ENCODE peak calls at places on chromosomes 12 and 14, in eight cellular contexts. Q, L, X, T, I, K, J and R are unnamed samples.

GRCh38 chr12:118488034-118488433 is 111.7 kb downstream of the SUDS3 start:
- DNase-seq in Q (no peak), L (no peak), X (no peak), T (no peak), I (no peak), K (no peak), J (no peak), R (no peak)

GRCh38 chr12:80778005-80778541 is 61.4 kb downstream of the MYF5 start:
- DNase-seq in Q (peak), L (peak), X (peak), T (no peak), I (no peak), K (peak), J (no peak), R (peak)

GRCh38 chr12:91178139-91178561 is 4.5 kb downstream of the DCN start:
- DNase-seq in Q (no peak), L (no peak), X (no peak), T (no peak), I (no peak), K (peak), J (peak), R (no peak)

GRCh38 chr12:44947163-44947562 is 71.0 kb upstream of the NELL2 start:
- DNase-seq in Q (no peak), L (no peak), X (no peak), T (no peak), I (no peak), K (no peak), J (no peak), R (no peak)

GRCh38 chr12:88298014-88298682 is 156.0 kb downstream of the TMTC3 start:
- DNase-seq in Q (peak), L (no peak), X (no peak), T (no peak), I (no peak), K (no peak), J (no peak), R (no peak)

GRCh38 chr12:26853303-26854027 is 20.5 kb upstream of the ITPR2 start:
- DNase-seq in Q (peak), L (peak), X (peak), T (no peak), I (peak), K (peak), J (peak), R (peak)

GRCh38 chr14:29321646-29322045 is 555.1 kb downstream of the FOXG1 start:
- DNase-seq in Q (no peak), L (no peak), X (no peak), T (no peak), I (no peak), K (no peak), J (no peak), R (no peak)

GRCh38 chr12:71587012-71587411 is 76.6 kb downstream of the ZFC3H1 start:
- DNase-seq in Q (no peak), L (no peak), X (no peak), T (no peak), I (no peak), K (no peak), J (no peak), R (no peak)

GRCh38 chr12:106913456-106913855 is 42.3 kb upstream of the TMEM263 start:
- DNase-seq in Q (no peak), L (no peak), X (no peak), T (no peak), I (no peak), K (no peak), J (no peak), R (no peak)

GRCh38 chr14:67485501-67486095 is 2.9 kb downstream of the TMEM229B start:
- DNase-seq in Q (no peak), L (no peak), X (no peak), T (no peak), I (no peak), K (no peak), J (no peak), R (no peak)

GRCh38 chr14:89248430-89249295 is 168.4 kb downstream of the FOXN3 start:
- DNase-seq in Q (peak), L (no peak), X (no peak), T (no peak), I (no peak), K (no peak), J (no peak), R (no peak)

GRCh38 chr14:24032727-24033418 is 18.9 kb upstream of the CARMIL3 start:
- DNase-seq in Q (no peak), L (no peak), X (peak), T (no peak), I (no peak), K (peak), J (no peak), R (no peak)

GRCh38 chr12:52191841-52192791 is at the start of gene KRT80:
- DNase-seq in Q (peak), L (peak), X (peak), T (no peak), I (peak), K (peak), J (peak), R (peak)

GRCh38 chr12:66398931-66399625 is 96.8 kb downstream of the HELB start:
- DNase-seq in Q (no peak), L (no peak), X (no peak), T (no peak), I (no peak), K (no peak), J (no peak), R (no peak)

GRCh38 chr14:61462566-61463195 is 141.3 kb downstream of the PRKCH start:
- DNase-seq in Q (peak), L (no peak), X (no peak), T (no peak), I (no peak), K (peak), J (no peak), R (no peak)

GRCh38 chr12:29691146-29691854 is 92.4 kb downstream of the TMTC1 start:
- DNase-seq in Q (no peak), L (no peak), X (no peak), T (no peak), I (no peak), K (no peak), J (no peak), R (no peak)

GRCh38 chr14:73796881-73797539 is 54.6 kb upstream of the PTGR2 start:
- DNase-seq in Q (no peak), L (no peak), X (no peak), T (no peak), I (no peak), K (no peak), J (no peak), R (no peak)

GRCh38 chr12:120583478-120584030 is 2.4 kb upstream of the POP5 start:
- DNase-seq in Q (peak), L (peak), X (peak), T (peak), I (peak), K (peak), J (peak), R (peak)

GRCh38 chr14:100096656-100097055 is 31.4 kb downstream of the EVL start:
- DNase-seq in Q (no peak), L (no peak), X (no peak), T (no peak), I (no peak), K (no peak), J (no peak), R (no peak)

GRCh38 chr14:19729359-19729758 is 14.0 kb upstream of the OR4Q3 start:
- DNase-seq in Q (no peak), L (no peak), X (no peak), T (no peak), I (no peak), K (no peak), J (no peak), R (no peak)

GRCh38 chr12:118189761-118190181 is 53.8 kb downstream of the PEBP1 start:
- DNase-seq in Q (peak), L (no peak), X (no peak), T (no peak), I (no peak), K (no peak), J (peak), R (peak)

GRCh38 chr12:132151145-132151765 is 7.0 kb downstream of the NOC4L start:
- DNase-seq in Q (no peak), L (peak), X (no peak), T (no peak), I (peak), K (no peak), J (no peak), R (no peak)

GRCh38 chr12:77072833-77073495 is 7.6 kb upstream of the E2F7 start:
- DNase-seq in Q (no peak), L (no peak), X (no peak), T (no peak), I (no peak), K (no peak), J (no peak), R (no peak)

GRCh38 chr12:26010293-26010821 is 51.9 kb downstream of the RASSF8 start:
- DNase-seq in Q (no peak), L (no peak), X (no peak), T (no peak), I (no peak), K (no peak), J (no peak), R (no peak)

GRCh38 chr12:86117711-86118110 is 138.5 kb downstream of the MGAT4C start:
- DNase-seq in Q (no peak), L (no peak), X (no peak), T (no peak), I (no peak), K (peak), J (no peak), R (no peak)

GRCh38 chr14:20631821-20632389 is 9.6 kb downstream of the OR6S1 start:
- DNase-seq in Q (peak), L (peak), X (peak), T (no peak), I (no peak), K (peak), J (peak), R (peak)

GRCh38 chr12:93521225-93521854 is 51.1 kb upstream of the SOCS2 start:
- DNase-seq in Q (no peak), L (no peak), X (peak), T (no peak), I (no peak), K (no peak), J (no peak), R (no peak)

GRCh38 chr12:111596985-111597730 is 2.0 kb downstream of the ATXN2 start:
- DNase-seq in Q (peak), L (peak), X (peak), T (no peak), I (no peak), K (peak), J (peak), R (peak)

GRCh38 chr12:10719482-10719881 is 3.6 kb downstream of the YBX3 start:
- DNase-seq in Q (no peak), L (no peak), X (no peak), T (no peak), I (no peak), K (no peak), J (no peak), R (no peak)

GRCh38 chr12:86334071-86334470 is 77.9 kb upstream of the MGAT4C start:
- DNase-seq in Q (no peak), L (no peak), X (no peak), T (no peak), I (no peak), K (no peak), J (no peak), R (no peak)

GRCh38 chr12:128796439-128797118 is 27.2 kb downstream of the SLC15A4 start:
- DNase-seq in Q (no peak), L (no peak), X (no peak), T (no peak), I (no peak), K (no peak), J (no peak), R (no peak)

GRCh38 chr12:92596388-92596787 is 106.4 kb upstream of the PLEKHG7 start:
- DNase-seq in Q (no peak), L (no peak), X (no peak), T (no peak), I (no peak), K (peak), J (no peak), R (no peak)

GRCh38 chr14:59283380-59283779 is 94.9 kb downstream of the DAAM1 start:
- DNase-seq in Q (no peak), L (no peak), X (no peak), T (no peak), I (no peak), K (no peak), J (no peak), R (no peak)

GRCh38 chr12:57725851-57726150 is 12.7 kb downstream of the AGAP2 start:
- DNase-seq in Q (no peak), L (no peak), X (no peak), T (no peak), I (no peak), K (no peak), J (no peak), R (no peak)
- H3K4me3 ChIP-seq in Q (peak), L (no peak), X (peak), T (peak), I (peak), K (peak), J (peak), R (peak)

DNA sequence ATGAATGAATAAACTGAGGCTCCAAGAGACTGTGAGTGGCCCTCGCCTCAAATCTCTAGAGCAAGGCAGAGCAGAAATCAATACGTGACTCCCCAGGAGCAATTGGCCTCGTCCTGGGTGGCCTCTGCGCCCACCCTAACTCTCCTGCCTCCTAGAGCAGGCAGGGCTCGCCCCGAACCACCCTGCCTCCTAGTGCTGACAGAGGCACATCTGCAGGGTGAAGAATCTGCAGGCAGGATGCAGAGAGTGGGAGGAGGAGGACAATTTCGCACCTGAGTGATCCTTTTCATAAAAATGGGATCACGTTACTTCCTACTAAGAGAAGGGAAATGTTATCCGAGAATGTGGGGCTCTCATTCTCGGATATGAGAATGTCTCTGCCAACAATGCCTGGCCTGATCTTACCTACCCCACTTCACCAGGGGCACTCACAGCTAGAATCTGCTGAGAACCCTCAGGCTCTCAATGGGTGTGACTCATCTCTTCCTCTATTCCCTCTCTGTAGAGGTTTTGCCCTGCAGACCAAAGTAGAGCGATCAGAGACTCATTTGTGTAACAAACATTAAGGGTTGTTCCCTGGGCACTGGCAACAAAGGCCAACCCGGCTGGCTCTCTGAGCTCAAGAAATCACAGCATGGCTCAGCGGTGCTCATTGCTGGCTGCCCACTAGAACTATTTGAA is 61.7 kb upstream of the BCL2L14 start:
- DNase-seq in Q (no peak), L (no peak), X (no peak), T (peak), I (no peak), K (no peak), J (no peak), R (no peak)
- TF ChIP-seq CTCF in Q (no peak), L (no peak), X (no peak), T (peak), I (no peak), K (no peak), J (no peak), R (no peak)

GRCh38 chr14:50823051-50823762 is 7.8 kb downstream of the NIN start:
- DNase-seq in Q (no peak), L (no peak), X (no peak), T (no peak), I (no peak), K (no peak), J (no peak), R (peak)
- TF ChIP-seq EP300 in Q (no peak), L (no peak), X (no peak), T (no peak), I (no peak), K (no peak), J (no peak), R (no peak)

GRCh38 chr14:75307700-75308379 is 29.2 kb downstream of the FOS start:
- DNase-seq in Q (peak), L (peak), X (peak), T (peak), I (peak), K (peak), J (peak), R (peak)

GRCh38 chr14:75310295-75311059 is 31.8 kb downstream of the FOS start:
- DNase-seq in Q (peak), L (peak), X (peak), T (peak), I (peak), K (peak), J (peak), R (peak)

GRCh38 chr14:75301666-75302325 is 23.2 kb downstream of the FOS start:
- DNase-seq in Q (no peak), L (peak), X (no peak), T (no peak), I (peak), K (peak), J (peak), R (no peak)

GRCh38 chr14:75303415-75303814 is 24.8 kb downstream of the FOS start:
- DNase-seq in Q (peak), L (peak), X (peak), T (no peak), I (peak), K (peak), J (peak), R (peak)

DNA sequence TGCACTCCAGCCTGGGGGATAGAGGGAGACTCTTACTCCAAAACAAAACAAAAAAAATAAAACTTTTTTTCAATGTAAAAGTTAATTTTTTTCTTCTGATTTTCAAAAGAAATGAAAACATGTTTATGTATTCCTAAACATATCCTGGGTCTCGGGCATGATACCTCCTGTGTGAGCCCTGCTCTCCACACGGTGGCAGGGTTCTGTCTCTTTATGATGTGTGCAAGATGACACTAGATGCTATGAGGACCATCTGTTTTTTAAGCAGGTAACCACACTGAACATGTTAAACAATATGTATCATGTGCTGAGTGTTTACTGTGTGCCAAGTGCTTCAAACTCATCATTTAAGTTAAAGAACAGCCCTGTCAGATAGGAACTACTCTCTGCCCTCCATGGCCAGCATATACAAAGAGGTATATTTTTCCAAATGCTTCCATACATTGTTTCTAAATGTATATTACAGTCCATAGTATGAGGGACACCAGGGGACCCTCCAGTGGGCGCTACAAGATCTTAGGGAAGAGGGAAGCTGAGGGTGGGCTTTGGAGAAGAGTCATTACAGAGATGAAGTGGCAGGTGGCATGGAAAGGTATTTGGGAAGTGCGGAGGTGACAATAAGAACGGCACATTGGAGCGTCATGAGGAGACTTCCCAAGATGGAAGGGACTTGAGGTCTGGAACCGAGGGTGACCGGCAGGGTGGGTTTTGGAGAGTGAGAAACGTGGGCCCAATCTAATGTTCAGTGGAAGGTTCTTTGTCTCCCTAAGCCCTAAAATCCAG is 28.5 kb downstream of the FOS start:
- DNase-seq in Q (peak), L (no peak), X (no peak), T (no peak), I (no peak), K (peak), J (no peak), R (no peak)
- H3K4me3 ChIP-seq in Q (no peak), L (no peak), X (no peak), T (no peak), I (no peak), K (no peak), J (no peak), R (no peak)

DNA sequence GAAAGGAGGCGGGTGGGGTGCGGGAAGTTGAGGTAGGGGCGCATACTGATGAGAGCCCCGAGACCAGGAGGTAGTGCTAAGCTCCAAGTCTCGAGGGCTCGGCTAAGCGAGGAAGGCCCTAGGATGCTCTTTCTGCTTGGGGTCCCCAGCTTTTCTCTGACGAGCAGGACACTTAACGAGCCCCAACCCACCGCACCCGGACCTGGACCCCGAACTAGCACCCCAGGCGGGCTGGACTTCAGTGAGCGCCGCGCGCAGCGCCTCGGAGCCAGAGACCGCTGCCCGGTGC is 4.7 kb upstream of the C1QL4 start:
- DNase-seq in Q (no peak), L (no peak), X (no peak), T (no peak), I (no peak), K (no peak), J (no peak), R (no peak)
- TF ChIP-seq CTCF in Q (no peak), L (no peak), X (no peak), T (no peak), I (no peak), K (no peak), J (no peak), R (no peak)

GRCh38 chr14:91685600-91685999 is 46.3 kb downstream of the CATSPERB start:
- DNase-seq in Q (no peak), L (no peak), X (no peak), T (no peak), I (no peak), K (no peak), J (no peak), R (no peak)

GRCh38 chr14:91694643-91695042 is 37.2 kb downstream of the CATSPERB start:
- DNase-seq in Q (no peak), L (no peak), X (no peak), T (no peak), I (no peak), K (no peak), J (no peak), R (no peak)

GRCh38 chr14:91693342-91693741 is 38.5 kb downstream of the CATSPERB start:
- DNase-seq in Q (no peak), L (no peak), X (no peak), T (no peak), I (no peak), K (peak), J (no peak), R (no peak)

GRCh38 chr14:91692075-91692474 is 39.8 kb downstream of the CATSPERB start:
- DNase-seq in Q (no peak), L (no peak), X (no peak), T (no peak), I (no peak), K (no peak), J (no peak), R (no peak)

DNA sequence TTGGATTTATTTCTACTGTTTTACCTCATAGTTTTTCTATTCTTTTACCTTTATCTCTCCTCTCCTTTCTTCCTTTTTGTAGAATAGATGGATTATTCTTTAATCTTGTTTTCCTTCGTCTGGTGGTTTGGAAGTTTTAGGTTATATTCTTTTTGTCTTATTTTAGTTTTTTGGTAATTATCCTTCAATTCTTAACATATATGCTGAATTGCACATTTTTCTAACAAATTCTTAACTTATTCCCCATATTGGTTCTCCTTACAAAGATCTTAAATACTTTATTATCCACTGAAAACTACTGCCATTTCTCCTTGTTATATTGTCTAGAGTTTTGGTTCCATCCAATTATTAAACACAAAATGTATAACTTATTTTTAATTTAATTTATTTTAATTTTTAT is 42.3 kb downstream of the CATSPERB start:
- DNase-seq in Q (no peak), L (no peak), X (no peak), T (no peak), I (no peak), K (no peak), J (no peak), R (no peak)
- TF ChIP-seq EP300 in Q (no peak), L (no peak), X (no peak), T (no peak), I (no peak), K (no peak), J (no peak), R (no peak)

DNA sequence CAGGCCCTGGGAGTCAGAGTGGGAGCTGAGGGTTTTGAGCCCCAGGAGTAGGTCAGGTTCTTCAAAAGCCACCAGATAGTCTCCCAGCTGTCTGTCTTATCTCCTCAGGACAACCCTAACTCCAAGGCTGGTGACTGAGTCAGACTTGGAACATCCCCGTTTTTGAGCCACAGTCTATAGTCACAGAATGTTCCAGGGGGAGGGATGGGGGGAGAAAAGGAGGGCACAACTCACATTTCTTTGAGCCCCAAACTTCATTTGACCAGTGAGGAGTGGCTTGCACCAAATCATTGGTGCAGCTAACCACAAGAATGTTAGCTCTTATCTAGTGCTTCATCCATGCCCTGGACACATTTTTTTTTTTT is 243.8 kb downstream of the ZFP36L1 start:
- DNase-seq in Q (no peak), L (no peak), X (no peak), T (no peak), I (no peak), K (peak), J (no peak), R (no peak)
- H3K4me3 ChIP-seq in Q (no peak), L (no peak), X (no peak), T (no peak), I (no peak), K (no peak), J (no peak), R (no peak)